ENCODE peak calls at places on chromosome 11, in ten cellular contexts. S is MCF 10A; J is mesenchymal stem cell; Y is stimulated activated CD4-positive, alpha-beta T cell treated with anti-CD3 and anti-CD28 coated beads, Interleukin-12 subunit alpha, Interleukin-12 subunit beta, amount 100 ng/mL, for 4 hours; B is HS-5; E is activated CD4-positive, alpha-beta T cell treated with anti-CD3 and anti-CD28 coated beads, Interleukin-2, amount 10 ng/mL, durations not matched to agents 7 days and 5 days; V is NCI-H748 treated with DMSO at 0.1 percent for 48 hours; K is brain pericyte; L is AG04450; T is SIG-M5. N is an unnamed sample.

GRCh38 chr11:68043349-68044144 is 4.7 kb downstream of the TCIRG1 start:
- DNase-seq in S (no peak), J (peak), Y (no peak), B (no peak), E (no peak), V (no peak), K (peak), L (no peak), T (peak), N (no peak)

GRCh38 chr11:35639591-35640179 is 21.4 kb downstream of the FJX1 start:
- DNase-seq in S (no peak), J (no peak), Y (no peak), B (no peak), E (no peak), V (peak), K (no peak), L (no peak), T (no peak), N (no peak)

GRCh38 chr11:47148903-47149535 is 27.7 kb downstream of the ARFGAP2 start:
- DNase-seq in S (no peak), J (peak), Y (no peak), B (no peak), E (no peak), V (no peak), K (no peak), L (no peak), T (no peak), N (no peak)

GRCh38 chr11:1157645-1158591 is at the start of gene MUC5AC:
- DNase-seq in S (no peak), J (no peak), Y (no peak), B (no peak), E (no peak), V (no peak), K (no peak), L (no peak), T (no peak), N (peak)

GRCh38 chr11:32103941-32104340 is 13.1 kb downstream of the RCN1 start:
- DNase-seq in S (no peak), J (no peak), Y (no peak), B (no peak), E (no peak), V (no peak), K (no peak), L (no peak), T (no peak), N (no peak)

GRCh38 chr11:95764267-95764898 is 25.2 kb downstream of the FAM76B start:
- DNase-seq in S (peak), J (peak), Y (no peak), B (no peak), E (no peak), V (peak), K (peak), L (peak), T (no peak), N (no peak)

GRCh38 chr11:15724611-15725010 is 609.9 kb downstream of the INSC start:
- DNase-seq in S (no peak), J (peak), Y (no peak), B (no peak), E (no peak), V (no peak), K (no peak), L (no peak), T (no peak), N (no peak)

GRCh38 chr11:19259487-19260345 is 19.0 kb upstream of the E2F8 start:
- DNase-seq in S (peak), J (peak), Y (peak), B (peak), E (peak), V (peak), K (peak), L (peak), T (no peak), N (no peak)

GRCh38 chr11:110219011-110219785 is 77.2 kb downstream of the RDX start:
- DNase-seq in S (no peak), J (no peak), Y (no peak), B (no peak), E (no peak), V (no peak), K (no peak), L (no peak), T (no peak), N (no peak)

N was measured in cardiac septum.